ENCODE peak calls at places on chromosomes 12 and 14, in ten cellular contexts. E is lung; H is IMR-90; B is cardiac muscle cell; A is sigmoid colon; G is coronary artery; I is fibroblast of mammary gland; F is activated CD8-positive, alpha-beta T cell treated with anti-CD3 and anti-CD28 coated beads for 36 hours; Q is endothelial cell; Z is neural crest cell. O is an unnamed sample.

GRCh38 chr12:66288121-66288520 is 14.2 kb upstream of the HELB start:
- DNase-seq in H (no peak), B (no peak), A (no peak), I (no peak), G (no peak), E (no peak), Q (no peak), F (peak; percentile 59), Z (no peak), O (no peak)

GRCh38 chr12:98592825-98593322 is 612 bp upstream of the SLC25A3 start:
- DNase-seq in Q (no peak), Z (no peak), H (no peak), G (no peak), B (no peak), F (peak; percentile 13), A (no peak), E (no peak), I (peak; percentile 30), O (no peak)

GRCh38 chr12:19489168-19489567 is 49.9 kb downstream of the AEBP2 start:
- DNase-seq in Q (no peak), E (no peak), B (no peak), G (no peak), H (no peak), A (no peak), I (no peak), Z (no peak), F (peak; percentile 27), O (no peak)

GRCh38 chr12:12946686-12947355 is 5.1 kb downstream of the GPRC5D start:
- DNase-seq in E (no peak), G (no peak), B (no peak), I (peak; percentile 49), H (no peak), Z (no peak), Q (no peak), F (no peak), A (no peak), O (no peak)

GRCh38 chr14:102421366-102422057 is 58.8 kb downstream of the TECPR2 start:
- DNase-seq in A (peak; percentile 41), Q (no peak), I (no peak), F (no peak), H (no peak), Z (no peak), G (no peak), E (no peak), B (no peak), O (no peak)

GRCh38 chr12:119115296-119115905 is 63.3 kb upstream of the HSPB8 start:
- DNase-seq in B (peak; percentile 81), H (peak; percentile 31), F (peak; percentile 43), I (peak; percentile 44), Q (peak; percentile 60), E (peak; percentile 38), Z (peak; percentile 66), A (no peak), G (no peak), O (peak; percentile 66)

GRCh38 chr14:24277606-24278321 is 6.4 kb upstream of the RABGGTA start:
- DNase-seq in A (no peak), I (no peak), E (peak; percentile 43), G (no peak), Q (no peak), Z (no peak), H (no peak), F (peak; percentile 49), B (no peak), O (no peak)

GRCh38 chr12:91778938-91779400 is 366.7 kb downstream of the BTG1 start:
- DNase-seq in Z (no peak), B (no peak), H (peak; percentile 88), Q (no peak), E (no peak), F (peak; percentile 67), A (peak; percentile 70), G (no peak), I (peak; percentile 96), O (peak; percentile 59)

GRCh38 chr12:69239922-69240624 is 704 bp downstream of the CPSF6 start:
- DNase-seq in Q (peak; percentile 69), G (peak; percentile 79), B (peak; percentile 68), I (no peak), A (peak; percentile 69), F (peak; percentile 55), E (peak; percentile 46), Z (peak; percentile 52), H (peak; percentile 15), O (peak; percentile 46)

DNA sequence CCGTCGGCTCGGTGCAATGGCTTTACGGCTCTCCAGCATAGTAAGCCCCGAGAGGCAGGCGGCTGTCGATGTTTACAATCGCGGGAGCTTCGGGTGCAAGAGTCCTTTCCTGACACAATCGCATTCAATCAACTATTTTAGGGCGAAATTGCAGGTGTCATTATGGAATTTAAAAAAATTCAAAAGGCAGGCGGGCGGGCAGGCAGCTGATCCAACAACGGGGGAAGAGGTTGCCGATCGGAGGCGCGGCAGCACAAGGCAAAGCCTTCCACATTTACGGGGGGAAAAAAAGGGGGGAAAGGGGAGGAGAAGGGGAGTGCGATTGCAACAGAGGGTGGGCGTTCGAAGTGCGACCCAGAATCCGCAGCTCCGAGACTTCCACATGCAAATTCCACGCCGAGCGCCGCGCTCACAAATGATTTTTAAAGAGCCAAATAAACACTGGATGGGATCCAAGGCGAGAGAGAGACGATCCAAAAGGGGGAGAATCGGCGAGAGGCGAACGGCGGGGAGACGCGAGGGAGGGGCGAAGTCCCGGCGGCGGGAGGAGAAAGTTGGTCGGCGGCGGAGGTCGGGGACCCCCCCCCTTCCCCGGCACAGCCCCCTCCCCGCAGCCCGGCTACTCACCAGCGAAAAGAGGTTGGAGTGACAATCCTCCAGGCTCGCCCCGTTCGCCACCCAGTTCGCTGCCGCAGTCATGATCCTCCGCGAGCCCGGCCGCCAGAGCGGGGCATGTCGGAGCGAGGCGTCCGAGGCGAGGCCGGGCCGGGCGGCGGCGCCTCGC is 868 bp downstream of the MED13L start:
- DNase-seq in I (peak; percentile 58), A (peak; percentile 84), B (peak; percentile 86), E (peak; percentile 59), Z (peak; percentile 55), H (peak; percentile 59), G (peak; percentile 80), F (peak; percentile 76), Q (peak; percentile 76), O (peak; percentile 63)
- TF ChIP-seq CTCF in I (no peak), A (no peak), B (no peak), E (no peak), Z (no peak), H (peak; percentile 20), G (no peak), F (no peak), Q (no peak), O (no peak)

DNA sequence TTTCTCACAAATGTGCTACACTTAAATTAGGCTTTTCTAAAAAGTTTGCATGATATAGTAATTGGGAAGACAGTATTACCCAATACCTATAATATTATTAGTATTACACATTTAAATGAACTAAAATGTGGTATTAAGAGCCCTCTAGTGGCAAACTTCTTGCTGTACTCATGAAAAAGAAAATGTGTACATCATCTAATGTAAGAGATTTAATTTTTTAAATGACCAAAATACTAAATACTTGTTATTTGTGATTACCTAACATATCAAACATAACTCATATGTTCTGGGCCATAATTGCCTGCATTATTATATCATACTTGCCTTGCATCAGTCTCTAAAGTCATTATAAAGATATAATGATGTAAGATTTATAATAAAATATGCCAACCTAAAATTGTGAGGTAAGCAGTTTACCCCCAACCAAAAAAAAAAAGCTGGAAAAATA is 64.2 kb downstream of the DNAI7 start:
- DNase-seq in A (no peak), H (peak; percentile 67), Q (no peak), E (no peak), I (peak; percentile 62), Z (no peak), F (no peak), B (peak; percentile 50), G (no peak), O (peak; percentile 41)
- TF ChIP-seq CTCF in A (peak; percentile 58), H (peak; percentile 75), Q (peak; percentile 73), E (peak; percentile 56), I (peak; percentile 57), Z (peak; percentile 99), F (peak; percentile 66), B (peak; percentile 57), G (no peak), O (peak; percentile 41)

GRCh38 chr12:49553512-49554088 is 14.3 kb downstream of the MCRS1 start:
- DNase-seq in I (peak; percentile 16), Z (no peak), B (no peak), A (no peak), G (no peak), H (no peak), F (peak; percentile 26), E (no peak), Q (no peak), O (peak; percentile 74)
- TF ChIP-seq CTCF in I (peak; percentile 35), Z (peak; percentile 52), B (peak; percentile 31), A (no peak), G (no peak), H (peak; percentile 30), F (peak; percentile 73), E (peak; percentile 22), Q (no peak), O (peak; percentile 59)

DNA sequence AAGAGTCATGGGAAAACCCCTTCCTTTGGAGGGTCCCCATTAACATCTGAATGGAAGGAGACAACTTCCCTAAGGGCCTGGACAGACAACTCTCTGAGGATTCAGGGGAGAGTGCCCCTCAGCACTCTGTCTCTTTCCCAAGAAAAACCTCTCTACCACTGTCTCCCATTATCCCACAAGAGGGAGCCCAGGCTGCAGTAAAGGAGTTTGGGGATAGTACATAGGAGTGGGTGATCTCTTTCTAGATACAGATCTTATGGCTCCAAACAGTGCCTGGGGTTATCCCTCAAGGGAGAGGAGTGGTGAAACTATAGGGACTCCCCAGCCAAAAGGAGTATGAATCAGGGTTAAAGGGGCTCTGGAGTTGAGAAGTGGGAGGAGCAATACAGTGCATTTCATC is 6.1 kb downstream of the WNT10B start:
- DNase-seq in G (no peak), I (peak; percentile 40), B (no peak), H (peak; percentile 38), E (no peak), A (no peak), F (no peak), Z (no peak), Q (no peak), O (no peak)
- TF ChIP-seq CTCF in G (no peak), I (peak; percentile 48), B (peak; percentile 40), H (peak; percentile 62), E (no peak), A (no peak), F (no peak), Z (peak; percentile 22), Q (no peak), O (no peak)

DNA sequence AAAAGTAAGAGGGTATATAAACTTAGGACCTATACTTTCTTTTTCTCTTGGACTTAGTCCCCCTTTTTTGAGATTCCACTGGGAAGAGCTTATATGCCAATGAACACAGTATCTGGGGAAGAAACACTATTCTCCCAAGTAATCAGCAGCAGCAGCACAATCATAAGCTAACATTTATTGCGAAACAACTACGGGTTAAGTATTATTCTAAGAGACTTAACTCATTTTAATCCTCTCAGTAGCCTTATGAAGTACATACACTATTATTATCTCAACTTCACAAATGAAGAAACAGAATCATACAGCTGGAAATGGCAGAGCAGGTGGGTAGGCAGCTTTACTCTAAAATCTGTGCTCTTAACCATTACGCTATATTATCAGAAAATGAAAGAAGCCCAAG is 27.9 kb downstream of the BAZ2A start:
- DNase-seq in H (no peak), I (no peak), Q (no peak), Z (no peak), A (no peak), F (no peak), B (no peak), E (no peak), G (no peak), O (no peak)
- TF ChIP-seq CTCF in H (no peak), I (no peak), Q (no peak), Z (no peak), A (no peak), F (no peak), B (no peak), E (no peak), G (no peak), O (no peak)